ENCODE peak calls at places on chromosome 12, in seven cellular contexts. T is heart right ventricle, J is left lung, Z is psoas muscle, Q is A549, Y is tibial nerve, V is lower lobe of right lung. S is an unnamed sample.

GRCh38 chr12:77947326-77947725 is 116.6 kb downstream of the NAV3 start:
- DNase-seq in Y (no peak), V (no peak), Z (no peak), Q (peak; percentile 22), T (no peak), J (no peak), S (no peak)

GRCh38 chr12:13153180-13153579 is 43.3 kb upstream of the EMP1 start:
- DNase-seq in Q (no peak), T (no peak), Y (no peak), J (no peak), Z (no peak), V (no peak), S (no peak)

GRCh38 chr12:22658214-22658613 is 33.2 kb downstream of the ETNK1 start:
- DNase-seq in J (no peak), Q (peak; percentile 45), T (no peak), Z (no peak), V (no peak), Y (no peak), S (no peak)

GRCh38 chr12:88782357-88782756 is 202.1 kb upstream of the KITLG start:
- DNase-seq in Z (no peak), J (no peak), V (no peak), Q (no peak), T (no peak), Y (no peak), S (no peak)

GRCh38 chr12:15534322-15534721 is 212.0 kb downstream of the PTPRO start:
- DNase-seq in Q (no peak), Z (no peak), J (no peak), Y (no peak), V (no peak), T (no peak), S (no peak)

GRCh38 chr12:4272014-4272975 is 1.3 kb upstream of the CCND2 start:
- DNase-seq in T (peak; percentile 68), J (peak; percentile 90), Y (peak; percentile 63), Q (no peak), V (peak; percentile 83), Z (peak; percentile 74), S (peak; percentile 87)

GRCh38 chr12:100303831-100304230 is 36.9 kb downstream of the SCYL2 start:
- DNase-seq in T (no peak), J (no peak), Z (no peak), Q (no peak), V (no peak), Y (no peak), S (no peak)

GRCh38 chr12:54331461-54331860 is 6.5 kb downstream of the COPZ1 start:
- DNase-seq in V (no peak), J (no peak), Z (no peak), T (no peak), Y (no peak), Q (no peak), S (no peak)

GRCh38 chr12:104784592-104784991 is 173.5 kb downstream of the SLC41A2 start:
- DNase-seq in V (no peak), J (no peak), Y (no peak), Z (no peak), Q (no peak), T (no peak), S (no peak)

GRCh38 chr12:124681779-124682391 is 114.5 kb upstream of the NCOR2 start:
- DNase-seq in V (no peak), Y (peak; percentile 79), Q (peak; percentile 84), J (no peak), T (peak; percentile 53), Z (peak; percentile 71), S (no peak)

GRCh38 chr12:127149226-127149964 is 1117.6 kb upstream of the TMEM132C start:
- DNase-seq in Y (no peak), J (no peak), Z (no peak), V (no peak), Q (no peak), T (no peak), S (no peak)

GRCh38 chr12:73308747-73309146 is 1036.6 kb downstream of the TRHDE start:
- DNase-seq in J (no peak), Q (no peak), V (no peak), Z (no peak), T (no peak), Y (no peak), S (no peak)

GRCh38 chr12:24839268-24839791 is 109.6 kb downstream of the BCAT1 start:
- DNase-seq in Q (no peak), J (no peak), T (no peak), V (no peak), Y (no peak), Z (no peak), S (no peak)

GRCh38 chr12:10873374-10873773 is 10.7 kb downstream of the PRH1 start:
- DNase-seq in J (no peak), Q (no peak), Z (no peak), Y (no peak), T (no peak), V (no peak), S (no peak)

GRCh38 chr12:13362260-13362841 is 165.8 kb downstream of the EMP1 start:
- DNase-seq in Q (peak; percentile 81), V (peak; percentile 54), Y (no peak), Z (peak; percentile 50), T (peak; percentile 34), J (no peak), S (peak; percentile 83)

GRCh38 chr12:120262852-120263724 is 2.4 kb downstream of the PXN start:
- DNase-seq in Q (no peak), T (peak; percentile 49), Z (peak; percentile 42), Y (no peak), V (no peak), J (no peak), S (no peak)

GRCh38 chr12:116882742-116883141 is 1.5 kb upstream of the HRK start:
- DNase-seq in Y (no peak), T (no peak), V (no peak), Q (peak; percentile 75), Z (no peak), J (no peak), S (no peak)

GRCh38 chr12:6450869-6451347 is 934 bp upstream of the TAPBPL start:
- DNase-seq in V (no peak), Y (no peak), T (no peak), Q (no peak), J (no peak), Z (peak; percentile 39), S (no peak)

GRCh38 chr12:68958337-68958736 is 25.4 kb upstream of the CPM start:
- DNase-seq in Z (no peak), V (no peak), J (no peak), T (no peak), Q (no peak), Y (no peak), S (no peak)

GRCh38 chr12:13161172-13161571 is 35.4 kb upstream of the EMP1 start:
- DNase-seq in J (no peak), V (no peak), Z (no peak), T (no peak), Y (no peak), Q (no peak), S (no peak)

GRCh38 chr12:82835217-82835616 is 148.5 kb downstream of the TMTC2 start:
- DNase-seq in Z (no peak), Y (no peak), T (no peak), V (no peak), J (no peak), Q (no peak), S (no peak)

GRCh38 chr12:31594681-31595080 is 3.7 kb upstream of the DENND5B start:
- DNase-seq in Y (no peak), Q (peak; percentile 23), T (no peak), J (no peak), V (no peak), Z (no peak), S (no peak)

GRCh38 chr12:116524964-116525379 is 34.2 kb upstream of the MAP1LC3B2 start:
- DNase-seq in T (no peak), Z (no peak), V (no peak), Q (peak; percentile 77), J (no peak), Y (no peak), S (no peak)

GRCh38 chr12:96623155-96623554 is 133.8 kb downstream of the CFAP54 start:
- DNase-seq in Q (no peak), Y (no peak), Z (no peak), T (no peak), J (no peak), V (no peak), S (no peak)

GRCh38 chr12:96617178-96617577 is 127.8 kb downstream of the CFAP54 start:
- DNase-seq in T (no peak), Z (no peak), Y (no peak), J (no peak), V (no peak), Q (peak; percentile 10), S (no peak)
- TF ChIP-seq CTCF in T (no peak), Z (no peak), Y (no peak), J (no peak), V (no peak), Q (no peak), S (no peak)

GRCh38 chr12:79375050-79375449 is 315.7 kb downstream of the PAWR start:
- DNase-seq in V (no peak), J (no peak), Z (no peak), Y (no peak), Q (no peak), T (no peak), S (no peak)
- H3K4me1 ChIP-seq in V (no peaks in the 10 kb centered on the region), J (no peaks in the 10 kb centered on the region), Z (no peaks in the 10 kb centered on the region), Y (peaks cover 3% of the 10 kb centered on the region), Q (peaks cover 15% of the 10 kb centered on the region), T (no peaks in the 10 kb centered on the region), S (no peaks in the 10 kb centered on the region)

DNA sequence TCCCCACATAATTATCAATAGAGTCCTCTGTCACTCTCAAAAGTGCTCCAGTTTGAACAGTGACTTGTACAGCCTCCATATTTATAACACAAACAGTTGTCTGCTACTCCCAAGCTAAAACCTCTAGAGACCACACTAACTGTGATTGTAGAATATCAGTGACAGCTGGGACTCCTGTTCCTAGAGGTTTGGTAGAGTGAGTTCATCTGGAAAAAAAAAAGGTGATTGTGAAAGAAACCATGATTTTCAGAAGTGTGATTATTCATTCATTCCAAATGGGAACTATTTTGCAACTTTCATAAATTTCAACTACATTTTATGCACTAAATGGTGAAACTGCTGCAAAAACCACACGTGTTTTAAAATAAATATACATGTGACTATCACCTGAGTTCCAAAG is 128.0 kb upstream of the PLXNC1 start:
- DNase-seq in Y (no peak), T (no peak), J (no peak), Z (no peak), V (no peak), Q (no peak), S (no peak)
- H3K9me3 ChIP-seq in Y (peaks cover 51% of the 10 kb centered on the region), T (no peaks in the 10 kb centered on the region), J (no peaks in the 10 kb centered on the region), Z (peaks cover 15% of the 10 kb centered on the region), V (peaks cover 29% of the 10 kb centered on the region), Q (peaks cover 60% of the 10 kb centered on the region), S (peaks cover 23% of the 10 kb centered on the region)

DNA sequence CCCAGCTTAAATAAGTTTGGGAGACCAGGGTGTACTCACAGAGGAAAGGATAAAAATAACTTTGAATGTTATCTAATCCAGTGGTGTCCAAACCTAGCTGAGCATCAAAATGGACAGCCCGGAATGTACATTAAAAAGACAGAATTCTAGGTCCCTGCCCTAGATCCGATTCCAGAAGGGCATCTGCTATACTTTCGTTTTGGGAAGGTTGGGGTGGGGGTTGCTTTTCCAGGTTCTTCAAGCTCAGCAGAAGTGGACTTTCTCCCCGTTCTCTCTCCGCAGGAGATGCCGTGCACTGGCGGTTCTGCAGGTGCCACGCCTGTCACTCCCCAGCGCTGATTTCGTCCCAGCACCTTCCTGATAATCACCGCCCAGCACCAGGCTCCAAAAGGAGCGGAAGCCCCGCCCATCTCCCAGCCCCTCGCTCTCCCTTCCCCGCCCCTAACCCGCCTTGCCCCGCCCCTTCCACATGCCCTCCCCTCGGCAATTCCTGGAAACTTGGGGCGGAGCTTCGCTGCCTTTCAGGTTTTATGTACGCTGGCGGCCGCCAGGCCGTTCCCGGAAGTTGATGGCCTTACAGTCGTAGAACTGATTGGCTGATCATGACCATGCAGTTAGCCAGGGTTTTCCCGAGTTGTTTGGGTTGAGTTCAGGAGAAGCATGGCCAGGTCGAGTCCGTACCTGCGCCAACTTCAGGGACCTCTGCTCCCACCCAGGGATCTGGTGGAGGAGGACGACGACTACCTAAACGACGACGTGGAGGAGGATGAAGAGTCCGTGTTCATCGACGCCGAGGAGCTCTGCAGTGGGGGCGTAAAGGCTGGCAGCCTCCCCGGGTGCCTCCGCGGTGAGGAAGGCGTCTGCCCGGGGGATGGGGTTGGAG is at the start of gene HELB:
- DNase-seq in Z (peak; percentile 96), Y (peak; percentile 98), T (peak; percentile 98), J (peak; percentile 99), V (peak; percentile 99), Q (peak; percentile 98), S (peak; percentile 99)
- TF ChIP-seq CTCF in Z (no peak), Y (no peak), T (no peak), J (no peak), V (no peak), Q (no peak), S (no peak)

S was measured in mucosa of descending colon.